ENCODE peak calls at places on chromosomes 7 and 10, in nine cellular contexts. M is heart right ventricle, J is bronchial epithelial cell, X is fibroblast of lung, D is esophagus muscularis mucosa, N is lower leg skin, Y is H1, E is tibial artery, O is HepG2. Z is an unnamed sample.

GRCh38 chr10:112242769-112243168 is 40.4 kb upstream of the TECTB start:
- DNase-seq in M (no peak), J (no peak), X (no peak), D (peak), N (no peak), Y (no peak), E (no peak), O (no peak), Z (no peak)

GRCh38 chr10:17199351-17199804 is 2.1 kb downstream of the TRDMT1 start:
- DNase-seq in M (no peak), J (no peak), X (peak), D (no peak), N (no peak), Y (no peak), E (no peak), O (no peak), Z (no peak)

GRCh38 chr10:86346169-86346793 is 20.3 kb downstream of the GRID1 start:
- DNase-seq in M (no peak), J (no peak), X (no peak), D (no peak), N (no peak), Y (no peak), E (no peak), O (no peak), Z (no peak)

GRCh38 chr7:40716052-40716451 is 581.2 kb downstream of the SUGCT start:
- DNase-seq in M (no peak), J (no peak), X (peak), D (no peak), N (no peak), Y (no peak), E (no peak), O (no peak), Z (no peak)

GRCh38 chr7:142557971-142558582 is 191.2 kb upstream of the PRSS1 start:
- DNase-seq in M (no peak), J (peak), X (peak), D (no peak), N (no peak), Y (peak), E (no peak), O (peak), Z (no peak)

GRCh38 chr10:1153805-1154351 is 97.7 kb downstream of the WDR37 start:
- DNase-seq in M (peak), J (no peak), X (no peak), D (peak), N (no peak), Y (peak), E (no peak), O (no peak), Z (no peak)

GRCh38 chr7:124379296-124379695 is 346.4 kb upstream of the TMEM229A start:
- DNase-seq in M (no peak), J (no peak), X (no peak), D (no peak), N (no peak), Y (no peak), E (no peak), O (no peak), Z (no peak)

GRCh38 chr7:159027803-159028455 is 116.7 kb downstream of the VIPR2 start:
- DNase-seq in M (peak), J (peak), X (no peak), D (peak), N (no peak), Y (no peak), E (peak), O (peak), Z (no peak)

GRCh38 chr7:68176974-68177373 is 1180.3 kb downstream of the TYW1 start:
- DNase-seq in M (peak), J (peak), X (peak), D (no peak), N (peak), Y (peak), E (peak), O (peak), Z (no peak)

GRCh38 chr10:93629636-93630291 is 17.4 kb downstream of the PDE6C start:
- DNase-seq in M (no peak), J (no peak), X (no peak), D (peak), N (no peak), Y (no peak), E (no peak), O (no peak), Z (no peak)

GRCh38 chr7:50303894-50304157 is 690 bp upstream of the IKZF1 start:
- DNase-seq in M (no peak), J (no peak), X (no peak), D (no peak), N (no peak), Y (no peak), E (no peak), O (no peak), Z (no peak)

GRCh38 chr7:39453743-39454355 is 112.4 kb upstream of the YAE1 start:
- DNase-seq in M (no peak), J (peak), X (peak), D (no peak), N (no peak), Y (peak), E (no peak), O (peak), Z (no peak)

GRCh38 chr7:151877911-151878835 is 1.3 kb upstream of the PRKAG2 start:
- DNase-seq in M (no peak), J (no peak), X (no peak), D (no peak), N (no peak), Y (no peak), E (no peak), O (no peak), Z (no peak)
- H3K4me3 ChIP-seq in M (peak), J (peak), X (no peak), D (peak), N (peak), Y (peak), E (peak), O (no peak), Z (peak)

DNA sequence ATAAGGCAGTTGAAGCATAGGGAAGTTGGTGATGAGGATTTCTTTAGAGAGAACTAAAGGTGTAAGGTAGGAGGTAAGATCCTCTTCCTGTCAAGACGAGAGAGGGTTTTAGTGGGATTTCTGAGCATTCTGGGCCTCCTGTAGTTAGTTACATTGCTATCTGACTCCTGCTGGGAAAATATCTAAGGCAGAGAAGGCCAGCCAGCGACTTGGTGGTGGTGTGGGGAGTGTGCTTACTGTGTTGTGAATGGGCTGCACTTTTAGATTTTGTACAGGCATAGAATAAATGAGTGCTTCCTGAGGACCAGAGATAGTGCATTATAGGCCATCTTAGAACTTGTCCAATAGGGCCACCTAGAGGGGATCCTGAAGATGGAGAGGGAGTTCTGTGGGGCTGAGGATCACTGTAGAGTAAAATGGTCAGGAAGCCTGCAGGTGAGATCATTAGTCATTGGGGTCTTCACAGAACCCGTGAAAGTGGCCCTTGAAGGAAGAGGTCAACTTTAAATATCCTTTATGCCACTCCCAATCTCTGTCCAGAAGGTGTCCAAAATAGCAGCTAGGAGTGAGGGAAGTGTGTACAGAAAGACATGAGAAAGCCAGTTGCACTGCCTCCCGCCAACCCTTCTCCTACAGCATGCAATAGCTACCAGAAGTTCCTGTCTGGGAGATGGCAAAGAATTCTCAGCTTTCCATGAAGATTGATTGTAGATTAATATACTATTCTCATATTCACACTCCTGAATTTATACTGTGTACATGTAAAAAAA is 266.6 kb downstream of the POLR1F start:
- DNase-seq in M (no peak), J (peak), X (peak), D (no peak), N (no peak), Y (no peak), E (no peak), O (no peak), Z (no peak)
- TF ChIP-seq CTCF in M (no peak), J (peak), X (peak), D (no peak), N (no peak), Y (no peak), E (no peak), O (no peak), Z (peak)

GRCh38 chr7:16655394-16655793 is 9.4 kb downstream of the BZW2 start:
- DNase-seq in M (no peak), J (no peak), X (no peak), D (no peak), N (no peak), Y (no peak), E (no peak), O (no peak), Z (no peak)

GRCh38 chr7:16652888-16653287 is 6.9 kb downstream of the BZW2 start:
- DNase-seq in M (no peak), J (peak), X (no peak), D (no peak), N (peak), Y (no peak), E (no peak), O (no peak), Z (no peak)

GRCh38 chr7:16661924-16662323 is 15.9 kb downstream of the BZW2 start:
- DNase-seq in M (peak), J (no peak), X (no peak), D (no peak), N (no peak), Y (no peak), E (no peak), O (no peak), Z (no peak)

GRCh38 chr7:16660702-16661464 is 14.9 kb downstream of the BZW2 start:
- DNase-seq in M (no peak), J (peak), X (peak), D (no peak), N (no peak), Y (no peak), E (no peak), O (peak), Z (no peak)

DNA sequence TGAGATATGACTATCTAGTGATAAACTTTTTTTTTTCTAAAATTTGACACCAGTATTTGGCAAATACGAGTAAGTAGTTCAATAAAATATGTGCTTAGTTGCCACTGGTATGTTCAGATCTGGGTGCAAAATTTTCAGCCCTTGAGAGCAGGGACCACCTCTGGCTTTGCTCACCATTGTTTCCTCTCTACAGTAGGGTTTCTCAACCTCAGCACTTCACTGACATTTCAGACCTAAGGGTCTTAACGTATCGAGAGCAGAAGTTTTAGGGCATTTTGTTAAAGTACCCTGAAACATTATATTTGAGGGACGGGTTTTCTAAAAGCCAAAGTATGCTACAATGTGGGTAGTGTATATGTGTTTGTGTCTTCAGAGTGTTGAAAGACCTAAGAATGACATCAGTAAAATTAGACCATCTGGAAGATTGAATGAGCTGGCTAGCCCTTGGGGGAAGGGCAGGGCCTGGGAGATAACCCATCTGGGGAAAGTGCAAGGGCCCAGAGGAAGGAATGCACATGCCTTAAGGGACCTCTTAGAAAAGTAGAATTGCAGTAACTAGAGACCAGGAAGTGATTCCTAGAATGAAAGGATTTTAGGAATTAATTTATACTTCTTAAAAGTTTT is 11.8 kb downstream of the BZW2 start:
- DNase-seq in M (peak), J (peak), X (peak), D (no peak), N (no peak), Y (no peak), E (no peak), O (no peak), Z (no peak)
- H3K4me3 ChIP-seq in M (no peak), J (no peak), X (no peak), D (no peak), N (no peak), Y (peak), E (no peak), O (no peak), Z (no peak)

GRCh38 chr10:34222359-34222758 is 592.7 kb downstream of the PARD3 start:
- DNase-seq in M (no peak), J (no peak), X (no peak), D (no peak), N (no peak), Y (no peak), E (no peak), O (no peak), Z (no peak)
- TF ChIP-seq CTCF in M (no peak), J (peak), X (no peak), D (no peak), N (no peak), Y (no peak), E (no peak), O (peak), Z (no peak)

Z was measured in GM06990.